ENCODE peak calls at places on chromosomes 6 and 20, in ten cellular contexts. Q, V, R, B, P, D, E, G, M and A are unnamed samples. For H3K9me3, the result is how much of the 10 kb centered on the place peaks cover.

GRCh38 chr20:59779656-59780380 is 153.6 kb downstream of the SYCP2 start:
- DNase-seq in Q (no peak), D (no peak), P (no peak), R (no peak), G (no peak), B (no peak), E (no peak), V (no peak), M (no peak), A (peak)

GRCh38 chr6:139409026-139409425 is 34.6 kb upstream of the CITED2 start:
- DNase-seq in D (no peak), E (no peak), Q (no peak), B (no peak), V (no peak), M (no peak), R (no peak), P (no peak), G (peak), A (no peak)

GRCh38 chr6:41224800-41225199 is 3.3 kb upstream of the TREML4 start:
- DNase-seq in Q (no peak), G (no peak), V (no peak), M (no peak), R (no peak), B (no peak), E (no peak), D (no peak), P (no peak), A (no peak)

GRCh38 chr6:14037402-14038277 is 79.9 kb upstream of the CD83 start:
- DNase-seq in E (no peak), G (peak), B (no peak), Q (no peak), M (peak), D (no peak), V (no peak), P (no peak), R (no peak), A (no peak)

GRCh38 chr6:36897629-36898028 is 11.9 kb downstream of the C6orf89 start:
- DNase-seq in E (no peak), G (peak), R (no peak), B (no peak), D (no peak), V (no peak), P (no peak), Q (no peak), M (no peak), A (no peak)

GRCh38 chr6:70280462-70280861 is 22.4 kb downstream of the COL9A1 start:
- DNase-seq in G (no peak), B (no peak), M (no peak), Q (no peak), E (no peak), P (no peak), V (peak), R (no peak), D (no peak), A (no peak)

GRCh38 chr20:33443006-33443511 is 504 bp downstream of the SNTA1 start:
- DNase-seq in B (no peak), R (peak), G (peak), E (peak), D (no peak), P (peak), V (peak), M (no peak), Q (no peak), A (peak)

GRCh38 chr20:56626367-56627121 is 2.6 kb upstream of the TFAP2C start:
- DNase-seq in B (no peak), E (no peak), P (no peak), V (peak), R (no peak), G (peak), Q (no peak), D (no peak), M (no peak), A (peak)

GRCh38 chr20:23399568-23400241 is 21.6 kb downstream of the NAPB start:
- DNase-seq in G (peak), P (no peak), B (no peak), E (no peak), Q (no peak), D (no peak), M (no peak), V (no peak), R (no peak), A (no peak)

GRCh38 chr6:170293881-170294755 is 3.2 kb upstream of the DLL1 start:
- DNase-seq in B (no peak), R (no peak), P (no peak), V (no peak), G (no peak), M (no peak), D (no peak), E (no peak), Q (no peak), A (peak)

GRCh38 chr6:77462359-77463307 is 658 bp downstream of the HTR1B start:
- DNase-seq in M (no peak), V (no peak), B (no peak), Q (no peak), G (no peak), R (peak), P (no peak), D (no peak), E (no peak), A (peak)

GRCh38 chr6:126034671-126035070 is 48.3 kb downstream of the TRMT11 start:
- DNase-seq in R (no peak), P (no peak), E (no peak), V (no peak), G (no peak), B (no peak), M (no peak), D (no peak), Q (no peak), A (no peak)

GRCh38 chr20:61937146-61937962 is 128.3 kb downstream of the TAF4 start:
- DNase-seq in B (no peak), R (peak), E (no peak), M (no peak), V (no peak), D (no peak), Q (no peak), P (no peak), G (no peak), A (peak)

GRCh38 chr6:14092861-14093789 is 24.4 kb upstream of the CD83 start:
- DNase-seq in R (no peak), D (no peak), B (no peak), V (no peak), E (no peak), P (no peak), M (no peak), Q (no peak), G (no peak), A (no peak)

GRCh38 chr6:56363796-56364195 is 116.4 kb upstream of the COL21A1 start:
- DNase-seq in B (no peak), P (no peak), E (no peak), R (no peak), Q (no peak), V (no peak), M (no peak), D (no peak), G (no peak), A (no peak)

GRCh38 chr6:1310628-1311399 is 1.1 kb upstream of the FOXQ1 start:
- DNase-seq in B (no peak), P (no peak), M (no peak), G (peak), E (no peak), Q (no peak), R (peak), V (peak), D (no peak), A (no peak)

GRCh38 chr20:53930651-53931504 is 139.5 kb downstream of the BCAS1 start:
- DNase-seq in V (no peak), R (no peak), P (no peak), G (peak), M (no peak), B (no peak), E (no peak), Q (no peak), D (no peak), A (no peak)

GRCh38 chr6:132068766-132069165 is 117.6 kb upstream of the CCN2 start:
- DNase-seq in R (no peak), M (no peak), P (no peak), B (no peak), V (no peak), D (no peak), Q (no peak), E (no peak), G (no peak), A (no peak)

GRCh38 chr6:44920952-44921491 is 407.1 kb upstream of the RUNX2 start:
- DNase-seq in M (no peak), V (no peak), G (no peak), E (no peak), Q (no peak), B (no peak), P (no peak), R (no peak), D (no peak), A (no peak)

GRCh38 chr6:16154904-16155303 is 26.0 kb downstream of the MYLIP start:
- DNase-seq in D (peak), E (peak), P (no peak), B (no peak), M (peak), V (no peak), Q (peak), G (peak), R (no peak), A (no peak)

GRCh38 chr6:11008821-11009220 is 35.3 kb downstream of the ELOVL2 start:
- DNase-seq in D (no peak), E (no peak), M (no peak), V (no peak), B (no peak), R (no peak), Q (no peak), G (peak), P (no peak), A (no peak)

GRCh38 chr20:40741507-40742106 is 52.6 kb upstream of the MAFB start:
- DNase-seq in V (peak), B (peak), Q (no peak), M (no peak), D (no peak), G (peak), R (no peak), E (peak), P (no peak), A (no peak)

GRCh38 chr20:23923891-23924435 is 44.4 kb upstream of the CST5 start:
- DNase-seq in M (no peak), G (no peak), P (no peak), Q (no peak), V (no peak), D (no peak), R (no peak), E (no peak), B (no peak), A (no peak)

GRCh38 chr6:25166955-25167753 is 112.0 kb upstream of the CARMIL1 start:
- DNase-seq in E (no peak), B (no peak), R (no peak), M (no peak), G (no peak), Q (no peak), V (no peak), P (no peak), D (no peak), A (no peak)

GRCh38 chr6:79895382-79896100 is 51.8 kb downstream of the ELOVL4 start:
- DNase-seq in V (no peak), E (no peak), D (no peak), M (no peak), P (no peak), R (no peak), Q (no peak), G (peak), B (no peak), A (no peak)

GRCh38 chr6:151018035-151018434 is 152.5 kb downstream of the MTHFD1L start:
- DNase-seq in M (no peak), P (no peak), R (no peak), V (no peak), G (no peak), Q (no peak), E (no peak), B (no peak), D (no peak), A (no peak)

GRCh38 chr6:19838442-19839236 is 1.5 kb downstream of the ID4 start:
- DNase-seq in E (peak), R (peak), P (no peak), D (no peak), V (peak), G (peak), B (no peak), Q (peak), M (no peak), A (peak)

GRCh38 chr6:53059648-53060589 is 5.3 kb upstream of the FBXO9 start:
- DNase-seq in R (no peak), V (no peak), G (peak), P (no peak), D (no peak), M (no peak), Q (no peak), B (no peak), E (no peak), A (no peak)

GRCh38 chr6:73666393-73666792 is 12.6 kb upstream of the SLC17A5 start:
- DNase-seq in E (no peak), P (no peak), V (no peak), D (no peak), G (no peak), M (no peak), R (no peak), B (no peak), Q (no peak), A (no peak)

GRCh38 chr6:16683524-16684194 is 77.6 kb downstream of the ATXN1 start:
- DNase-seq in P (no peak), G (peak), D (no peak), M (no peak), Q (peak), V (peak), B (no peak), R (no peak), E (no peak), A (peak)

GRCh38 chr6:88006559-88006958 is 41.1 kb upstream of the SPACA1 start:
- DNase-seq in V (no peak), B (no peak), Q (no peak), G (no peak), P (no peak), E (no peak), M (no peak), R (no peak), D (no peak), A (no peak)

GRCh38 chr6:55069132-55069781 is 105.1 kb upstream of the HCRTR2 start:
- DNase-seq in E (no peak), Q (no peak), G (peak), M (peak), D (no peak), P (no peak), R (no peak), V (peak), B (no peak), A (no peak)

GRCh38 chr6:138485586-138486248 is 13.6 kb downstream of the NHSL1 start:
- DNase-seq in R (no peak), G (no peak), Q (no peak), E (peak), D (no peak), M (no peak), V (no peak), B (no peak), P (no peak), A (no peak)

GRCh38 chr20:45347936-45348809 is at the start of gene SDC4:
- DNase-seq in G (peak), Q (peak), E (peak), M (no peak), V (peak), P (peak), D (peak), B (no peak), R (peak), A (peak)

GRCh38 chr6:110399219-110400071 is 15.9 kb downstream of the DDO start:
- DNase-seq in G (peak), R (no peak), Q (no peak), B (no peak), M (no peak), D (no peak), E (peak), P (no peak), V (no peak), A (peak)

GRCh38 chr6:7146079-7146828 is 38.5 kb downstream of the RREB1 start:
- DNase-seq in E (no peak), V (peak), G (peak), D (peak), M (no peak), R (peak), P (no peak), B (no peak), Q (no peak), A (peak)
- H3K4me3 ChIP-seq in E (no peak), V (no peak), G (peak), D (no peak), M (peak), R (no peak), P (no peak), B (no peak), Q (no peak), A (no peak)

GRCh38 chr6:149138093-149138492 is 179.4 kb upstream of the TAB2 start:
- DNase-seq in B (no peak), V (no peak), P (no peak), R (no peak), Q (no peak), E (no peak), G (no peak), M (no peak), D (no peak), A (no peak)

GRCh38 chr6:149140910-149141290 is 176.6 kb upstream of the TAB2 start:
- DNase-seq in Q (no peak), P (no peak), V (no peak), R (no peak), E (no peak), D (no peak), B (no peak), M (no peak), G (no peak), A (no peak)

GRCh38 chr6:149140137-149140909 is 177.2 kb upstream of the TAB2 start:
- DNase-seq in E (no peak), M (no peak), B (peak), R (no peak), G (no peak), D (no peak), P (peak), Q (no peak), V (no peak), A (no peak)

GRCh38 chr6:149138699-149139294 is 178.7 kb upstream of the TAB2 start:
- DNase-seq in V (no peak), R (no peak), M (no peak), G (no peak), Q (no peak), P (no peak), E (no peak), D (no peak), B (no peak), A (no peak)

DNA sequence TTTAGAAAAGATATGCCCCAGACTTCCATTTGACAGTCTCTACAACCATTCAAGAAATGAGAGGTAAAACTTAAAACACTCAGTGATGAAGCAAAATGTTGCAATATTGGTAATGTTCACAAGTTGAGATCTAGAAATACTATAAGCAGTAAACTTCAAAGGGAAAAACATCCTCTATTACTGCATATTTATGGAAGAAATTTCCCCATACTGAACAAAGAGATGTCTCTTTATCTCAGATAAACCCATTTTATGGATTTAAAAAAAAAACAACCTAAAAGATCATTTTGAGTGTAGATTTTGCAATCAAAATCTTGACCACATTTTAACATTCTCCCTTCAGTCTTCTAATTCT is 177.8 kb upstream of the TAB2 start:
- DNase-seq in Q (no peak), P (no peak), V (no peak), R (no peak), B (no peak), D (no peak), G (no peak), M (no peak), E (no peak), A (no peak)
- H3K27ac ChIP-seq in Q (no peak), P (peak), V (no peak), R (no peak), B (peak), D (no peak), G (no peak), M (no peak), E (no peak), A (no peak)

GRCh38 chr6:3825851-3826581 is 23.2 kb upstream of the FAM50B start:
- DNase-seq in P (no peak), D (peak), M (peak), E (peak), Q (peak), G (peak), V (peak), B (no peak), R (peak), A (peak)
- H3K9me3 ChIP-seq in P (under half), D (under half), M (under half), E (under half), Q (under half), G (under half), V (under half), B (under half), R (under half), A (under half)

DNA sequence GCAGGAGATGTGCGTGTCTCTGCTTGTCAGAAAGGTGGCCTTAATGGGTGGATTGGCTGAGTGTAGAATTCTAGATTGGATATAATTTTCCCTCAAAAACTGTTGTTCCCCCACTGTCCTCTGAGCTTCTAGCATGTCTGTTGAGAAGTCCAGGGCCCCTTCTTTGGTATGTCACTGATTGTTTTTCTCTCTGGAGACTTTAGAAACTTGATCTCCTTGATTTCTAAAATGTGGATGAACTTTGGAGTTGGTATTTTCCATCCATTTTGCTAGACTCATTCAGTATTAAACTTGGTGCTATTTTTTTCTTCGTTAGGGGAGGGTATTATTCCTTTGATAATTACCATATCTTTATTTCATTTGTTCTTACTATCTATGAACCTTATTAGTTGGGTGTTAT is 68.3 kb downstream of the ARID1B start:
- DNase-seq in D (no peak), E (no peak), M (no peak), P (no peak), B (no peak), Q (no peak), V (no peak), R (no peak), G (no peak), A (no peak)
- H3K4me3 ChIP-seq in D (no peak), E (no peak), M (no peak), P (no peak), B (no peak), Q (no peak), V (no peak), R (no peak), G (no peak), A (no peak)

GRCh38 chr6:46440133-46440532 is 51.1 kb downstream of the RCAN2 start:
- DNase-seq in G (peak), E (no peak), V (no peak), Q (no peak), D (no peak), P (no peak), R (no peak), B (no peak), M (no peak), A (no peak)
- H3K27ac ChIP-seq in G (peak), E (no peak), V (no peak), Q (peak), D (peak), P (no peak), R (no peak), B (no peak), M (no peak), A (peak)

GRCh38 chr6:30282522-30282921 is 44.2 kb upstream of the TRIM39 start:
- DNase-seq in G (no peak), B (no peak), D (no peak), R (no peak), P (no peak), V (no peak), M (no peak), E (no peak), Q (no peak), A (no peak)
- H3K9me3 ChIP-seq in G (under half), B (under half), D (under half), R (half or more), P (half or more), V (half or more), M (under half), E (under half), Q (under half), A (under half)

GRCh38 chr20:63640086-63640485 is 13.1 kb downstream of the STMN3 start:
- DNase-seq in Q (peak), V (no peak), G (no peak), M (no peak), P (no peak), R (no peak), D (no peak), B (no peak), E (no peak), A (no peak)

GRCh38 chr20:63639093-63639860 is 12.4 kb upstream of the GMEB2 start:
- DNase-seq in R (no peak), B (peak), G (no peak), D (no peak), V (peak), M (no peak), E (peak), Q (peak), P (peak), A (no peak)

GRCh38 chr20:63633732-63634131 is 6.8 kb upstream of the GMEB2 start:
- DNase-seq in R (no peak), G (no peak), E (no peak), P (no peak), B (no peak), V (no peak), M (no peak), D (no peak), Q (no peak), A (no peak)

GRCh38 chr20:63635431-63636141 is 8.7 kb upstream of the GMEB2 start:
- DNase-seq in D (no peak), G (no peak), P (peak), M (no peak), R (peak), V (peak), E (no peak), B (peak), Q (peak), A (no peak)

GRCh38 chr20:63636752-63637633 is 10.1 kb upstream of the GMEB2 start:
- DNase-seq in V (no peak), R (no peak), G (peak), Q (no peak), M (no peak), E (no peak), B (no peak), P (no peak), D (no peak), A (no peak)
- H3K4me3 ChIP-seq in V (no peak), R (no peak), G (no peak), Q (no peak), M (no peak), E (no peak), B (peak), P (no peak), D (no peak), A (no peak)

GRCh38 chr6:111685506-111685905 is 79.8 kb upstream of the TRAF3IP2 start:
- DNase-seq in E (no peak), P (no peak), D (no peak), G (no peak), B (no peak), V (no peak), Q (no peak), M (no peak), R (no peak), A (no peak)
- H3K27ac ChIP-seq in E (peak), P (no peak), D (peak), G (no peak), B (no peak), V (peak), Q (peak), M (no peak), R (peak), A (peak)